ENCODE peak calls at places on chromosomes 13 and 19, in six cellular contexts. U, F, C, I, J and T are unnamed samples.

GRCh38 chr13:43306364-43306763 is 283.0 kb downstream of the DNAJC15 start:
- DNase-seq in F (no peak), I (no peak), C (no peak), J (no peak), U (no peak), T (no peak)

GRCh38 chr19:33693678-33694077 is 71.9 kb downstream of the CHST8 start:
- DNase-seq in J (no peak), I (no peak), F (no peak), U (no peak), C (no peak), T (no peak)

GRCh38 chr19:49749055-49749716 is 13.9 kb downstream of the TSKS start:
- DNase-seq in C (no peak), I (no peak), U (no peak), F (peak), J (no peak), T (no peak)

GRCh38 chr19:2627855-2628254 is 74.6 kb downstream of the GNG7 start:
- DNase-seq in F (no peak), I (no peak), J (no peak), C (no peak), U (no peak), T (no peak)

GRCh38 chr13:25286969-25287961 is at the start of gene MTMR6:
- DNase-seq in J (peak), F (peak), U (peak), C (peak), I (peak), T (peak)

GRCh38 chr13:49304763-49305695 is 57.3 kb downstream of the CDADC1 start:
- DNase-seq in C (no peak), I (no peak), J (no peak), U (peak), F (no peak), T (no peak)

GRCh38 chr13:106373989-106374572 is 161.4 kb downstream of the EFNB2 start:
- DNase-seq in F (no peak), J (no peak), C (no peak), I (peak), U (no peak), T (no peak)

GRCh38 chr13:52162279-52163101 is 3.1 kb upstream of the NEK3 start:
- DNase-seq in U (no peak), F (no peak), J (no peak), C (no peak), I (no peak), T (no peak)

GRCh38 chr19:58034476-58034790 is 608 bp downstream of the ZSCAN1 start:
- DNase-seq in F (no peak), J (no peak), U (no peak), I (no peak), C (no peak), T (no peak)

GRCh38 chr13:95564091-95564490 is 11.6 kb downstream of the CLDN10 start:
- DNase-seq in U (no peak), I (no peak), F (no peak), J (no peak), C (no peak), T (no peak)

GRCh38 chr19:51660975-51661600 is 14.5 kb upstream of the SIGLEC14 start:
- DNase-seq in C (peak), U (peak), I (peak), F (peak), J (no peak), T (no peak)

GRCh38 chr13:25701304-25701703 is 329.5 kb downstream of the ATP8A2 start:
- DNase-seq in C (no peak), J (no peak), I (no peak), F (no peak), U (no peak), T (no peak)

GRCh38 chr19:13796301-13797057 is 1.2 kb downstream of the ZSWIM4 start:
- DNase-seq in J (no peak), U (no peak), I (no peak), C (peak), F (peak), T (peak)

GRCh38 chr13:26964278-26965057 is 203.9 kb upstream of the GPR12 start:
- DNase-seq in U (peak), F (no peak), C (no peak), J (no peak), I (no peak), T (peak)

GRCh38 chr13:79295906-79296564 is 110.0 kb downstream of the RBM26 start:
- DNase-seq in C (no peak), I (no peak), F (no peak), U (no peak), J (no peak), T (no peak)

GRCh38 chr13:112955271-112955937 is 13.6 kb upstream of the MCF2L start:
- DNase-seq in C (no peak), F (no peak), J (no peak), U (no peak), I (no peak), T (no peak)

GRCh38 chr13:99214691-99215090 is 14.0 kb downstream of the UBAC2 start:
- DNase-seq in F (no peak), C (no peak), U (no peak), J (no peak), I (peak), T (no peak)

GRCh38 chr13:41813426-41813825 is 147.5 kb downstream of the VWA8 start:
- DNase-seq in I (no peak), F (peak), J (no peak), C (no peak), U (no peak), T (no peak)

GRCh38 chr13:110506859-110507566 is 54.5 kb downstream of the RAB20 start:
- DNase-seq in C (peak), J (no peak), U (no peak), F (no peak), I (no peak), T (peak)

GRCh38 chr13:29577135-29578051 is 18.1 kb downstream of the SLC7A1 start:
- DNase-seq in U (no peak), C (no peak), F (peak), J (no peak), I (peak), T (no peak)

GRCh38 chr19:55590109-55590508 is 9.2 kb downstream of the FIZ1 start:
- DNase-seq in U (no peak), C (no peak), J (no peak), F (no peak), I (no peak), T (no peak)

GRCh38 chr13:44058586-44059238 is 179.0 kb downstream of the LACC1 start:
- DNase-seq in J (no peak), F (no peak), I (no peak), C (no peak), U (peak), T (no peak)

GRCh38 chr19:4352701-4353121 is 9.3 kb downstream of the MPND start:
- DNase-seq in J (peak), I (no peak), U (peak), F (peak), C (peak), T (no peak)

GRCh38 chr13:74629985-74630384 is 495.8 kb upstream of the KLF12 start:
- DNase-seq in C (no peak), I (no peak), J (no peak), U (no peak), F (no peak), T (no peak)

GRCh38 chr19:35468637-35469036 is 20.6 kb downstream of the FFAR2 start:
- DNase-seq in F (peak), C (peak), I (no peak), J (peak), U (peak), T (no peak)

GRCh38 chr13:24709186-24709913 is 29.1 kb downstream of the ATP12A start:
- DNase-seq in C (no peak), J (peak), I (no peak), U (no peak), F (no peak), T (no peak)

GRCh38 chr13:36124236-36124822 is 6.9 kb downstream of the DCLK1 start:
- DNase-seq in C (peak), F (peak), J (no peak), U (no peak), I (peak), T (no peak)